ENCODE peak calls at places on chromosomes 2 and 18, in six cellular contexts. K is GM23338, W is AG10803, P is Karpas-422, S is transverse colon, L is kidney. V is an unnamed sample.

GRCh38 chr2:229731916-229732315 is 17.6 kb upstream of the DNER start:
- DNase-seq in L (no peak), P (no peak), W (peak; percentile 60), S (no peak), K (no peak), V (peak; percentile 83)

GRCh38 chr2:37588316-37588777 is 83.1 kb downstream of the CDC42EP3 start:
- DNase-seq in W (no peak), L (no peak), P (no peak), K (no peak), S (no peak), V (no peak)

GRCh38 chr18:46660955-46661749 is 4.1 kb upstream of the LOXHD1 start:
- DNase-seq in L (no peak), W (peak; percentile 41), S (no peak), K (peak; percentile 71), P (peak; percentile 49), V (peak; percentile 18)

GRCh38 chr18:28963481-28963880 is 786.6 kb upstream of the CDH2 start:
- DNase-seq in W (peak; percentile 63), S (no peak), K (no peak), P (no peak), L (no peak), V (peak; percentile 24)

GRCh38 chr2:231557571-231558217 is 27.4 kb upstream of the NMUR1 start:
- DNase-seq in K (peak; percentile 93), S (peak; percentile 50), P (peak; percentile 90), L (peak; percentile 89), W (peak; percentile 84), V (peak; percentile 94)

GRCh38 chr2:203453858-203454451 is 81.1 kb downstream of the RAPH1 start:
- DNase-seq in S (no peak), K (peak; percentile 57), P (peak; percentile 85), W (peak; percentile 65), L (no peak), V (peak; percentile 80)

GRCh38 chr18:62637807-62638687 is 77.3 kb upstream of the PHLPP1 start:
- DNase-seq in K (peak; percentile 77), L (no peak), P (peak; percentile 83), S (peak; percentile 55), W (no peak), V (peak; percentile 5)

GRCh38 chr2:19101968-19102367 is 256.5 kb downstream of the OSR1 start:
- DNase-seq in P (no peak), S (no peak), L (no peak), K (no peak), W (no peak), V (no peak)

GRCh38 chr2:10570076-10570475 is 119.7 kb downstream of the NOL10 start:
- DNase-seq in P (no peak), K (no peak), S (no peak), L (no peak), W (no peak), V (no peak)

GRCh38 chr2:767440-767839 is 90.2 kb upstream of the TMEM18 start:
- DNase-seq in L (no peak), P (peak; percentile 54), K (no peak), S (no peak), W (no peak), V (no peak)

GRCh38 chr2:159788218-159788617 is 9.8 kb downstream of the CD302 start:
- DNase-seq in P (no peak), W (no peak), K (no peak), L (no peak), S (peak; percentile 70), V (no peak)

GRCh38 chr18:72155327-72155726 is 388.8 kb downstream of the CBLN2 start:
- DNase-seq in L (no peak), S (no peak), W (no peak), P (no peak), K (no peak), V (no peak)

GRCh38 chr2:230661072-230661957 is 51.3 kb upstream of the CAB39 start:
- DNase-seq in S (no peak), L (no peak), K (no peak), P (no peak), W (no peak), V (no peak)

GRCh38 chr2:241102239-241102803 is at the start of gene MTERF4:
- DNase-seq in P (peak; percentile 96), L (peak; percentile 96), W (peak; percentile 73), S (peak; percentile 92), K (peak; percentile 93), V (peak; percentile 81)

GRCh38 chr2:26011990-26012856 is 21.7 kb upstream of the RAB10 start:
- DNase-seq in P (no peak), K (peak; percentile 50), S (peak; percentile 63), W (peak; percentile 40), L (no peak), V (peak; percentile 54)

GRCh38 chr18:812673-813404 is 797 bp upstream of the YES1 start:
- DNase-seq in L (peak; percentile 88), W (peak; percentile 82), K (peak; percentile 84), P (no peak), S (peak; percentile 78), V (peak; percentile 94)

GRCh38 chr18:77208969-77209368 is 40.7 kb upstream of the GALR1 start:
- DNase-seq in L (no peak), W (peak; percentile 12), P (peak; percentile 57), K (no peak), S (peak; percentile 57), V (peak; percentile 65)

GRCh38 chr2:128501022-128501690 is 182.5 kb upstream of the HS6ST1 start:
- DNase-seq in W (no peak), P (no peak), S (no peak), K (no peak), L (no peak), V (no peak)

GRCh38 chr2:28639836-28640235 is 111.8 kb upstream of the PPP1CB start:
- DNase-seq in P (no peak), W (no peak), S (peak; percentile 71), L (no peak), K (no peak), V (no peak)

GRCh38 chr2:101272045-101272784 is 19.5 kb downstream of the CNOT11 start:
- DNase-seq in L (no peak), P (no peak), S (no peak), K (no peak), W (no peak), V (no peak)

GRCh38 chr2:219496247-219496646 is 2.4 kb upstream of the GMPPA start:
- DNase-seq in L (no peak), S (no peak), K (no peak), P (no peak), W (no peak), V (no peak)

GRCh38 chr2:23944527-23944926 is 4.3 kb downstream of the UBXN2A start:
- DNase-seq in L (no peak), P (no peak), K (no peak), W (no peak), S (no peak), V (no peak)

GRCh38 chr2:174951746-174952145 is 53.4 kb downstream of the CHN1 start:
- DNase-seq in W (peak; percentile 76), K (no peak), S (no peak), P (no peak), L (no peak), V (peak; percentile 64)

GRCh38 chr2:155815851-155816250 is 516.7 kb downstream of the NR4A2 start:
- DNase-seq in S (no peak), P (peak; percentile 56), W (no peak), K (peak; percentile 75), L (no peak), V (no peak)

GRCh38 chr2:181954538-181954883 is 31.1 kb upstream of the PPP1R1C start:
- DNase-seq in P (no peak), S (no peak), K (no peak), W (no peak), L (no peak), V (no peak)
- H3K4me3 ChIP-seq in P (peak overlapping the region; percentile 47), S (no peak overlapping the region), K (no peak overlapping the region), W (peak overlapping the region; percentile 12), L (peak overlapping the region; percentile 44), V (peak overlapping the region; percentile 15)

GRCh38 chr2:160967523-160967922 is 192.7 kb upstream of the TANK start:
- DNase-seq in S (no peak), P (no peak), K (no peak), W (no peak), L (no peak), V (no peak)

GRCh38 chr2:160973991-160974390 is 186.2 kb upstream of the TANK start:
- DNase-seq in K (no peak), P (no peak), S (no peak), L (no peak), W (no peak), V (no peak)

GRCh38 chr2:160968183-160968582 is 192.0 kb upstream of the TANK start:
- DNase-seq in S (no peak), P (no peak), L (no peak), K (no peak), W (peak; percentile 34), V (peak; percentile 27)

GRCh38 chr2:160974803-160975202 is 185.4 kb upstream of the TANK start:
- DNase-seq in P (no peak), L (no peak), K (no peak), W (no peak), S (no peak), V (no peak)

DNA sequence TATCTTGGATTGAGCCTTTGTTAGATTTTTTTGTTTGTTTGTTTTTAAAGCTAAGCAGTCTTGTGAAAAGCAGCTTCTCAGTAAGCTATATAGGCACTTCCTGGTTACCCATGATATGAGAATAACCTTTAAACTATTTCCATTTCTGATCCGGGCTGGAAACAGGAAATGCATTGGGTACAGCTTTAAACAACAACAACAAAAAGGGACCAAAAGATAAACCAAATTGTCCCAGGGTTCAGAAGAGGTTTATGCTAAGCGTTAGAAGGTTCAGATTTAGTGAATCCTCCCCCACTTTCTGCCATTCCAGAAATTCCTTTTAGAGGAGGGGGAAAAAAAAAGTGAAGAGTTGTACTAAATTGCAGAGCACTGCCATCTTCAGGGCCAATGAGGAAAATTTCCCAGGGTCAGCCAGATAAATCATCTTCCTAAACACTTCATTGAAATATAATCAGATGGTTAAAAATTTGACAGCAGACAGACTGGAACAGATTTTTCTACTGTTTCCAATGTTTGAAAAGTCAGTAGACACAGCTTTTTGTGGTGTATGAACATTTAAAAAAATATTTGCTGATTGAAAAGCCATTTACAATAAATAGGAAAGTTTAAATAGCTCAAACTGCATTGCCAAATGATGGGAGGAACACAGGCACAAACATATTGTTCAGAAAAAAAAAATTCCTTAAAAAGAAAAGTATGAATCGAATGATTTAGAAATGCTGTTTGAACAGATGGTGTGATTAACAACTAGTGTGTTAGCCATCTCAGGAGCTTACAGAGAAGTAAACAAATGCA is 190.0 kb upstream of the TANK start:
- DNase-seq in W (peak; percentile 92), K (peak; percentile 95), P (peak; percentile 49), L (no peak), S (peak; percentile 28), V (peak; percentile 93)
- H3K4me3 ChIP-seq in W (no peak overlapping the region), K (no peak overlapping the region), P (no peak overlapping the region), L (peak overlapping the region; percentile 63), S (no peak overlapping the region), V (peak overlapping the region; percentile 4)

GRCh38 chr2:142879191-142879590 is 1.7 kb downstream of the KYNU start:
- DNase-seq in L (no peak), S (no peak), K (no peak), W (no peak), P (peak; percentile 45), V (no peak)
- H3K4me3 ChIP-seq in L (peak overlapping the region; percentile 53), S (no peak overlapping the region), K (no peak overlapping the region), W (no peak overlapping the region), P (no peak overlapping the region), V (no peak overlapping the region)

DNA sequence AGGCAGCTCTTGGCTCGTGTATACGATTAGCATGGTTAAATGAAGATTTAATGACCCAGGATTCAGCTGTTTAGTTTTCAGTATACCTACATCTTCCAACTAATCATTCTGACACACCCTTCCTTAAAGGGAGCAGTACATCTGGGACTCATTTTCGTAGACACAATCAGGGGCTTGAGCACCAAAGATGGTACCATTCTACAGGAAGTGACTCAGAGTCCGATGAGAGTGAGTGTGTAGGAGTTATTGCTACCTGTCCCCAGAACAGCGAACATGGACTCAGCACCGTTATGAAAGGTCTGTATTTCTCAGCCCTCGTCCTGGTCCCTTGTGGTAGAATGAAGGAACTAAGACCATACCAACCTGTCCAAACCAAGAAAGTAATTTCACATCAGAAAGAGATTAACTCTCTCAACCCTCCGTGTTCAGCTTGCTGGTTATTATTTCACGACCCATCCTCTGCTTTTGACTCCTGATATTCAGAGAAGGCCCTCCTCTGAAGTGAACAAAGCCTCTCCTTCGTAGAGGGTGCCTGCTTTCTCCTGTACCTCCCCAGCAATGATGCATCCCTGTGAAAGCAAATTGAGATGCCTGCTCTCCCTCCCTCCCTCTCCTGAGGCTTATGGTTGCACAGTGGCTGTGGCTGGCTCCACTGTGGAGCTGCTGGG is 214.8 kb downstream of the MTX2 start:
- DNase-seq in S (no peak), K (no peak), W (no peak), L (no peak), P (no peak), V (no peak)
- H3K4me3 ChIP-seq in S (no peak overlapping the region), K (no peak overlapping the region), W (no peak overlapping the region), L (no peak overlapping the region), P (no peak overlapping the region), V (no peak overlapping the region)

V was measured in cardiac fibroblast.